ENCODE peak calls at places on chromosomes 16 and 17, in six cellular contexts. One of them, this sample, is unnamed.

GRCh38 chr17:694239-694638 is 20.4 kb downstream of the VPS53 start:
- DNase-seq in activated T-cell treated with anti-CD3 and anti-CD28 coated beads, Interleukin-2, amount 50 U/mL, for 1 hour: no peak
- DNase-seq in activated naive CD4-positive, alpha-beta T cell: no peak
- DNase-seq in stimulated activated CD4-positive, alpha-beta T cell treated with anti-CD3 and anti-CD28 coated beads, Interleukin-1b, Interleukin-23, amount 100 ng/mL, for 24 hours: no peak
- DNase-seq in right cardiac atrium: no peak
- DNase-seq in progenitor cell of endocrine pancreas: no peak
- DNase-seq in this sample: no peak

GRCh38 chr17:78818932-78819331 is 21.7 kb downstream of the USP36 start:
- DNase-seq in stimulated activated CD4-positive, alpha-beta T cell treated with anti-CD3 and anti-CD28 coated beads, Interleukin-1b, Interleukin-23, amount 100 ng/mL, for 24 hours: no peak
- DNase-seq in right cardiac atrium: no peak
- DNase-seq in activated naive CD4-positive, alpha-beta T cell: no peak
- DNase-seq in activated T-cell treated with anti-CD3 and anti-CD28 coated beads, Interleukin-2, amount 50 U/mL, for 1 hour: peak; percentile 55
- DNase-seq in progenitor cell of endocrine pancreas: no peak
- DNase-seq in this sample: no peak

GRCh38 chr16:88459366-88460055 is 6.4 kb downstream of the ZFPM1 start:
- DNase-seq in activated T-cell treated with anti-CD3 and anti-CD28 coated beads, Interleukin-2, amount 50 U/mL, for 1 hour: no peak
- DNase-seq in progenitor cell of endocrine pancreas: no peak
- DNase-seq in stimulated activated CD4-positive, alpha-beta T cell treated with anti-CD3 and anti-CD28 coated beads, Interleukin-1b, Interleukin-23, amount 100 ng/mL, for 24 hours: no peak
- DNase-seq in activated naive CD4-positive, alpha-beta T cell: no peak
- DNase-seq in right cardiac atrium: no peak
- DNase-seq in this sample: no peak

GRCh38 chr16:19179890-19180490 is 11.9 kb downstream of the SYT17 start:
- DNase-seq in stimulated activated CD4-positive, alpha-beta T cell treated with anti-CD3 and anti-CD28 coated beads, Interleukin-1b, Interleukin-23, amount 100 ng/mL, for 24 hours: peak; percentile 7
- DNase-seq in activated T-cell treated with anti-CD3 and anti-CD28 coated beads, Interleukin-2, amount 50 U/mL, for 1 hour: no peak
- DNase-seq in activated naive CD4-positive, alpha-beta T cell: no peak
- DNase-seq in progenitor cell of endocrine pancreas: peak; percentile 18
- DNase-seq in right cardiac atrium: peak; percentile 88
- DNase-seq in this sample: no peak

GRCh38 chr17:21021208-21021803 is 21.5 kb downstream of the USP22 start:
- DNase-seq in activated T-cell treated with anti-CD3 and anti-CD28 coated beads, Interleukin-2, amount 50 U/mL, for 1 hour: no peak
- DNase-seq in stimulated activated CD4-positive, alpha-beta T cell treated with anti-CD3 and anti-CD28 coated beads, Interleukin-1b, Interleukin-23, amount 100 ng/mL, for 24 hours: no peak
- DNase-seq in activated naive CD4-positive, alpha-beta T cell: no peak
- DNase-seq in progenitor cell of endocrine pancreas: no peak
- DNase-seq in right cardiac atrium: no peak
- DNase-seq in this sample: no peak

GRCh38 chr17:79622201-79622601 is 11.3 kb upstream of the RBFOX3 start:
- DNase-seq in progenitor cell of endocrine pancreas: no peak
- DNase-seq in activated naive CD4-positive, alpha-beta T cell: no peak
- DNase-seq in activated T-cell treated with anti-CD3 and anti-CD28 coated beads, Interleukin-2, amount 50 U/mL, for 1 hour: peak; percentile 7
- DNase-seq in stimulated activated CD4-positive, alpha-beta T cell treated with anti-CD3 and anti-CD28 coated beads, Interleukin-1b, Interleukin-23, amount 100 ng/mL, for 24 hours: no peak
- DNase-seq in right cardiac atrium: peak; percentile 50
- DNase-seq in this sample: peak; percentile 17

GRCh38 chr17:57523926-57524634 is 221.0 kb downstream of the CCDC182 start:
- DNase-seq in stimulated activated CD4-positive, alpha-beta T cell treated with anti-CD3 and anti-CD28 coated beads, Interleukin-1b, Interleukin-23, amount 100 ng/mL, for 24 hours: no peak
- DNase-seq in activated naive CD4-positive, alpha-beta T cell: no peak
- DNase-seq in progenitor cell of endocrine pancreas: no peak
- DNase-seq in activated T-cell treated with anti-CD3 and anti-CD28 coated beads, Interleukin-2, amount 50 U/mL, for 1 hour: no peak
- DNase-seq in right cardiac atrium: peak; percentile 76
- DNase-seq in this sample: no peak

GRCh38 chr17:75350706-75351105 is 54.8 kb downstream of the GRB2 start:
- DNase-seq in progenitor cell of endocrine pancreas: no peak
- DNase-seq in right cardiac atrium: no peak
- DNase-seq in activated T-cell treated with anti-CD3 and anti-CD28 coated beads, Interleukin-2, amount 50 U/mL, for 1 hour: no peak
- DNase-seq in activated naive CD4-positive, alpha-beta T cell: no peak
- DNase-seq in stimulated activated CD4-positive, alpha-beta T cell treated with anti-CD3 and anti-CD28 coated beads, Interleukin-1b, Interleukin-23, amount 100 ng/mL, for 24 hours: no peak
- DNase-seq in this sample: no peak

GRCh38 chr17:49223517-49224197 is 6.9 kb downstream of the PHOSPHO1 start:
- DNase-seq in right cardiac atrium: peak; percentile 83
- DNase-seq in progenitor cell of endocrine pancreas: peak; percentile 69
- DNase-seq in activated T-cell treated with anti-CD3 and anti-CD28 coated beads, Interleukin-2, amount 50 U/mL, for 1 hour: peak; percentile 76
- DNase-seq in stimulated activated CD4-positive, alpha-beta T cell treated with anti-CD3 and anti-CD28 coated beads, Interleukin-1b, Interleukin-23, amount 100 ng/mL, for 24 hours: no peak
- DNase-seq in activated naive CD4-positive, alpha-beta T cell: peak; percentile 28
- DNase-seq in this sample: no peak

GRCh38 chr17:49968380-49969133 is 433 bp upstream of the DLX4 start:
- DNase-seq in activated T-cell treated with anti-CD3 and anti-CD28 coated beads, Interleukin-2, amount 50 U/mL, for 1 hour: peak; percentile 71
- DNase-seq in activated naive CD4-positive, alpha-beta T cell: peak; percentile 22
- DNase-seq in stimulated activated CD4-positive, alpha-beta T cell treated with anti-CD3 and anti-CD28 coated beads, Interleukin-1b, Interleukin-23, amount 100 ng/mL, for 24 hours: peak; percentile 34
- DNase-seq in progenitor cell of endocrine pancreas: peak; percentile 56
- DNase-seq in right cardiac atrium: peak; percentile 79
- DNase-seq in this sample: no peak

GRCh38 chr17:36778458-36778857 is 158.8 kb upstream of the LHX1 start:
- DNase-seq in activated naive CD4-positive, alpha-beta T cell: no peak
- DNase-seq in right cardiac atrium: no peak
- DNase-seq in progenitor cell of endocrine pancreas: no peak
- DNase-seq in stimulated activated CD4-positive, alpha-beta T cell treated with anti-CD3 and anti-CD28 coated beads, Interleukin-1b, Interleukin-23, amount 100 ng/mL, for 24 hours: no peak
- DNase-seq in activated T-cell treated with anti-CD3 and anti-CD28 coated beads, Interleukin-2, amount 50 U/mL, for 1 hour: no peak
- DNase-seq in this sample: no peak

GRCh38 chr17:50381260-50381815 is 8.3 kb downstream of the EME1 start:
- DNase-seq in right cardiac atrium: no peak
- DNase-seq in activated T-cell treated with anti-CD3 and anti-CD28 coated beads, Interleukin-2, amount 50 U/mL, for 1 hour: no peak
- DNase-seq in activated naive CD4-positive, alpha-beta T cell: no peak
- DNase-seq in progenitor cell of endocrine pancreas: no peak
- DNase-seq in stimulated activated CD4-positive, alpha-beta T cell treated with anti-CD3 and anti-CD28 coated beads, Interleukin-1b, Interleukin-23, amount 100 ng/mL, for 24 hours: no peak
- DNase-seq in this sample: no peak

GRCh38 chr16:84436196-84436595 is 67.9 kb downstream of the ATP2C2 start:
- DNase-seq in stimulated activated CD4-positive, alpha-beta T cell treated with anti-CD3 and anti-CD28 coated beads, Interleukin-1b, Interleukin-23, amount 100 ng/mL, for 24 hours: no peak
- DNase-seq in right cardiac atrium: no peak
- DNase-seq in activated naive CD4-positive, alpha-beta T cell: no peak
- DNase-seq in progenitor cell of endocrine pancreas: no peak
- DNase-seq in activated T-cell treated with anti-CD3 and anti-CD28 coated beads, Interleukin-2, amount 50 U/mL, for 1 hour: no peak
- DNase-seq in this sample: no peak

GRCh38 chr16:61432421-61432820 is 603.8 kb downstream of the CDH8 start:
- DNase-seq in progenitor cell of endocrine pancreas: no peak
- DNase-seq in activated naive CD4-positive, alpha-beta T cell: no peak
- DNase-seq in activated T-cell treated with anti-CD3 and anti-CD28 coated beads, Interleukin-2, amount 50 U/mL, for 1 hour: no peak
- DNase-seq in right cardiac atrium: no peak
- DNase-seq in stimulated activated CD4-positive, alpha-beta T cell treated with anti-CD3 and anti-CD28 coated beads, Interleukin-1b, Interleukin-23, amount 100 ng/mL, for 24 hours: no peak
- DNase-seq in this sample: no peak

GRCh38 chr16:54284319-54284930 is 2.2 kb downstream of the IRX3 start:
- DNase-seq in activated T-cell treated with anti-CD3 and anti-CD28 coated beads, Interleukin-2, amount 50 U/mL, for 1 hour: no peak
- DNase-seq in progenitor cell of endocrine pancreas: peak; percentile 37
- DNase-seq in activated naive CD4-positive, alpha-beta T cell: no peak
- DNase-seq in stimulated activated CD4-positive, alpha-beta T cell treated with anti-CD3 and anti-CD28 coated beads, Interleukin-1b, Interleukin-23, amount 100 ng/mL, for 24 hours: no peak
- DNase-seq in right cardiac atrium: peak; percentile 69
- DNase-seq in this sample: no peak

GRCh38 chr17:78390241-78391050 is 12.0 kb downstream of the PGS1 start:
- DNase-seq in activated T-cell treated with anti-CD3 and anti-CD28 coated beads, Interleukin-2, amount 50 U/mL, for 1 hour: no peak
- DNase-seq in stimulated activated CD4-positive, alpha-beta T cell treated with anti-CD3 and anti-CD28 coated beads, Interleukin-1b, Interleukin-23, amount 100 ng/mL, for 24 hours: no peak
- DNase-seq in right cardiac atrium: peak; percentile 27
- DNase-seq in activated naive CD4-positive, alpha-beta T cell: no peak
- DNase-seq in progenitor cell of endocrine pancreas: no peak
- DNase-seq in this sample: no peak

GRCh38 chr16:51818342-51818944 is 667.4 kb upstream of the SALL1 start:
- DNase-seq in progenitor cell of endocrine pancreas: peak; percentile 51
- DNase-seq in stimulated activated CD4-positive, alpha-beta T cell treated with anti-CD3 and anti-CD28 coated beads, Interleukin-1b, Interleukin-23, amount 100 ng/mL, for 24 hours: no peak
- DNase-seq in activated naive CD4-positive, alpha-beta T cell: no peak
- DNase-seq in right cardiac atrium: no peak
- DNase-seq in activated T-cell treated with anti-CD3 and anti-CD28 coated beads, Interleukin-2, amount 50 U/mL, for 1 hour: no peak
- DNase-seq in this sample: no peak

GRCh38 chr16:12420661-12421209 is 383.0 kb downstream of the CPPED1 start:
- DNase-seq in activated T-cell treated with anti-CD3 and anti-CD28 coated beads, Interleukin-2, amount 50 U/mL, for 1 hour: no peak
- DNase-seq in activated naive CD4-positive, alpha-beta T cell: no peak
- DNase-seq in stimulated activated CD4-positive, alpha-beta T cell treated with anti-CD3 and anti-CD28 coated beads, Interleukin-1b, Interleukin-23, amount 100 ng/mL, for 24 hours: no peak
- DNase-seq in right cardiac atrium: no peak
- DNase-seq in progenitor cell of endocrine pancreas: no peak
- DNase-seq in this sample: no peak

GRCh38 chr16:64507240-64508024 is 614.4 kb downstream of the CDH11 start:
- DNase-seq in activated naive CD4-positive, alpha-beta T cell: no peak
- DNase-seq in activated T-cell treated with anti-CD3 and anti-CD28 coated beads, Interleukin-2, amount 50 U/mL, for 1 hour: no peak
- DNase-seq in stimulated activated CD4-positive, alpha-beta T cell treated with anti-CD3 and anti-CD28 coated beads, Interleukin-1b, Interleukin-23, amount 100 ng/mL, for 24 hours: no peak
- DNase-seq in right cardiac atrium: no peak
- DNase-seq in progenitor cell of endocrine pancreas: no peak
- DNase-seq in this sample: no peak

GRCh38 chr17:15343749-15344148 is 2.4 kb upstream of the TEKT3 start:
- DNase-seq in right cardiac atrium: no peak
- DNase-seq in stimulated activated CD4-positive, alpha-beta T cell treated with anti-CD3 and anti-CD28 coated beads, Interleukin-1b, Interleukin-23, amount 100 ng/mL, for 24 hours: no peak
- DNase-seq in activated naive CD4-positive, alpha-beta T cell: no peak
- DNase-seq in progenitor cell of endocrine pancreas: no peak
- DNase-seq in activated T-cell treated with anti-CD3 and anti-CD28 coated beads, Interleukin-2, amount 50 U/mL, for 1 hour: no peak
- DNase-seq in this sample: no peak